ENCODE peak calls at places on chromosomes 3 and 15, in eight cellular contexts. F is CD4-positive, alpha-beta T cell; O is hepatocyte; H is fibroblast of lung; T is heart right ventricle; G is Panc1; D is tibial nerve; M is CD8-positive, alpha-beta T cell. Q is an unnamed sample.

GRCh38 chr3:74089854-74090253 is 465.1 kb upstream of the PDZRN3 start:
- DNase-seq in F (no peak), O (no peak), H (peak), T (no peak), G (no peak), D (no peak), M (no peak), Q (no peak)

GRCh38 chr3:59581000-59581399 is 531.2 kb upstream of the CFAP20DC start:
- DNase-seq in F (no peak), O (peak), H (no peak), T (no peak), G (no peak), D (no peak), M (no peak), Q (no peak)

GRCh38 chr3:56302417-56302816 is 165.8 kb downstream of the ERC2 start:
- DNase-seq in F (no peak), O (no peak), H (no peak), T (no peak), G (no peak), D (no peak), M (no peak), Q (no peak)

GRCh38 chr3:48270306-48270705 is 29.4 kb downstream of the ZNF589 start:
- DNase-seq in F (no peak), O (no peak), H (no peak), T (no peak), G (no peak), D (no peak), M (no peak), Q (no peak)

GRCh38 chr3:178297204-178297603 is 239.0 kb upstream of the KCNMB2 start:
- DNase-seq in F (no peak), O (no peak), H (no peak), T (no peak), G (no peak), D (no peak), M (no peak), Q (no peak)

GRCh38 chr3:137172703-137173102 is 214.9 kb downstream of the IL20RB start:
- DNase-seq in F (no peak), O (no peak), H (no peak), T (no peak), G (no peak), D (no peak), M (no peak), Q (no peak)

GRCh38 chr15:68718468-68718867 is 102.2 kb downstream of the ANP32A start:
- DNase-seq in F (no peak), O (no peak), H (no peak), T (no peak), G (no peak), D (no peak), M (no peak), Q (no peak)

GRCh38 chr3:97817965-97818364 is 3.8 kb upstream of the CRYBG3 start:
- DNase-seq in F (no peak), O (no peak), H (no peak), T (no peak), G (no peak), D (no peak), M (no peak), Q (no peak)

GRCh38 chr3:153602801-153603200 is 440.8 kb downstream of the RAP2B start:
- DNase-seq in F (no peak), O (no peak), H (no peak), T (no peak), G (no peak), D (no peak), M (no peak), Q (no peak)

GRCh38 chr15:41855121-41855941 is 16.7 kb downstream of the PLA2G4B start:
- DNase-seq in F (no peak), O (no peak), H (no peak), T (no peak), G (no peak), D (no peak), M (no peak), Q (no peak)

GRCh38 chr15:87817553-87817952 is 439.0 kb downstream of the NTRK3 start:
- DNase-seq in F (no peak), O (no peak), H (peak), T (no peak), G (no peak), D (no peak), M (no peak), Q (no peak)
- TF ChIP-seq CTCF in F (no peak), O (no peak), H (no peak), T (no peak), G (no peak), D (no peak), M (no peak), Q (no peak)

GRCh38 chr3:195908439-195909293 is at the start of gene TNK2:
- DNase-seq in F (peak), O (peak), H (no peak), T (peak), G (no peak), D (no peak), M (peak), Q (no peak)
- H3K27ac ChIP-seq in F (peak), O (peak), H (no peak), T (peak), G (peak), D (peak), M (peak), Q (peak)

GRCh38 chr3:138263104-138263503 is 66.5 kb downstream of the NME9 start:
- DNase-seq in F (no peak), O (no peak), H (no peak), T (no peak), G (no peak), D (no peak), M (no peak), Q (no peak)
- TF ChIP-seq CTCF in F (no peak), O (peak), H (no peak), T (no peak), G (peak), D (no peak), M (no peak), Q (no peak)

GRCh38 chr3:148162132-148162531 is 535.6 kb upstream of the AGTR1 start:
- DNase-seq in F (no peak), O (no peak), H (no peak), T (no peak), G (no peak), D (no peak), M (no peak), Q (no peak)

GRCh38 chr3:148158210-148158609 is 539.5 kb upstream of the AGTR1 start:
- DNase-seq in F (no peak), O (no peak), H (peak), T (no peak), G (no peak), D (peak), M (no peak), Q (peak)
- H3K27ac ChIP-seq in F (no peak), O (no peak), H (no peak), T (no peak), G (no peak), D (no peak), M (no peak), Q (no peak)

GRCh38 chr15:70487380-70487725 is 276.0 kb downstream of the UACA start:
- DNase-seq in F (no peak), O (no peak), H (no peak), T (no peak), G (no peak), D (no peak), M (no peak), Q (no peak)
- TF ChIP-seq CTCF in F (no peak), O (no peak), H (no peak), T (no peak), G (no peak), D (no peak), M (no peak), Q (no peak)